ENCODE peak calls at places on chromosomes 5 and 9, in ten cellular contexts. A, C, I, R, T, V, Z, X, O and Y are unnamed samples.

GRCh38 chr9:126673689-126674364 is 60.1 kb downstream of the LMX1B start:
- DNase-seq in A (no peak), C (no peak), I (no peak), R (no peak), T (no peak), V (no peak), Z (no peak), X (no peak), O (no peak), Y (no peak)

GRCh38 chr9:98929096-98929495 is 14.6 kb upstream of the COL15A1 start:
- DNase-seq in A (no peak), C (no peak), I (no peak), R (no peak), T (no peak), V (no peak), Z (no peak), X (no peak), O (no peak), Y (no peak)

GRCh38 chr5:39283231-39283818 is 64.0 kb upstream of the FYB1 start:
- DNase-seq in A (no peak), C (peak), I (peak), R (peak), T (no peak), V (peak), Z (no peak), X (peak), O (peak), Y (no peak)

GRCh38 chr9:87748895-87749294 is 23.0 kb downstream of the CTSL start:
- DNase-seq in A (no peak), C (no peak), I (no peak), R (no peak), T (no peak), V (no peak), Z (no peak), X (no peak), O (no peak), Y (no peak)

GRCh38 chr5:111367081-111367480 is 142.9 kb downstream of the CAMK4 start:
- DNase-seq in A (no peak), C (no peak), I (no peak), R (no peak), T (no peak), V (no peak), Z (no peak), X (no peak), O (no peak), Y (no peak)

GRCh38 chr5:178797546-178798105 is 62.1 kb upstream of the ZNF354B start:
- DNase-seq in A (peak), C (no peak), I (no peak), R (no peak), T (no peak), V (no peak), Z (no peak), X (no peak), O (no peak), Y (no peak)

GRCh38 chr5:132830436-132831094 is at the start of gene SHROOM1:
- DNase-seq in A (peak), C (peak), I (no peak), R (no peak), T (peak), V (peak), Z (peak), X (no peak), O (peak), Y (no peak)

GRCh38 chr5:103464801-103465484 is 97.6 kb downstream of the NUDT12 start:
- DNase-seq in A (no peak), C (no peak), I (no peak), R (no peak), T (no peak), V (no peak), Z (no peak), X (no peak), O (no peak), Y (no peak)

GRCh38 chr9:79583957-79584654 is 12.3 kb downstream of the TLE4 start:
- DNase-seq in A (peak), C (peak), I (peak), R (no peak), T (no peak), V (peak), Z (peak), X (no peak), O (no peak), Y (peak)

GRCh38 chr5:81093536-81094196 is 133.5 kb downstream of the RASGRF2 start:
- DNase-seq in A (no peak), C (no peak), I (no peak), R (no peak), T (no peak), V (no peak), Z (no peak), X (peak), O (no peak), Y (no peak)

GRCh38 chr9:26175264-26175663 is 497.0 kb upstream of the TUSC1 start:
- DNase-seq in A (no peak), C (no peak), I (no peak), R (no peak), T (no peak), V (no peak), Z (no peak), X (no peak), O (peak), Y (no peak)

GRCh38 chr5:173775692-173776135 is 112.4 kb upstream of the CPEB4 start:
- DNase-seq in A (no peak), C (no peak), I (peak), R (no peak), T (no peak), V (no peak), Z (no peak), X (peak), O (no peak), Y (no peak)

GRCh38 chr5:124630767-124631704 is 115.4 kb downstream of the ZNF608 start:
- DNase-seq in A (no peak), C (no peak), I (no peak), R (no peak), T (no peak), V (no peak), Z (no peak), X (no peak), O (peak), Y (no peak)

GRCh38 chr5:61953913-61954312 is 352.1 kb upstream of the KIF2A start:
- DNase-seq in A (no peak), C (no peak), I (no peak), R (no peak), T (no peak), V (no peak), Z (no peak), X (no peak), O (no peak), Y (no peak)

GRCh38 chr5:163760498-163760897 is 255.1 kb downstream of the MAT2B start:
- DNase-seq in A (no peak), C (no peak), I (no peak), R (no peak), T (no peak), V (no peak), Z (no peak), X (no peak), O (peak), Y (no peak)

GRCh38 chr9:124180557-124180956 is 77.2 kb upstream of the NEK6 start:
- DNase-seq in A (peak), C (no peak), I (no peak), R (no peak), T (peak), V (peak), Z (peak), X (no peak), O (no peak), Y (no peak)

GRCh38 chr5:20028506-20028905 is 40.5 kb upstream of the CDH18 start:
- DNase-seq in A (no peak), C (no peak), I (no peak), R (no peak), T (no peak), V (no peak), Z (no peak), X (no peak), O (no peak), Y (no peak)

GRCh38 chr5:38445374-38446028 is 110.9 kb downstream of the LIFR start:
- DNase-seq in A (peak), C (no peak), I (no peak), R (no peak), T (no peak), V (no peak), Z (peak), X (no peak), O (no peak), Y (no peak)

GRCh38 chr5:34804913-34805312 is 34.1 kb upstream of the TTC23L start:
- DNase-seq in A (no peak), C (no peak), I (no peak), R (no peak), T (no peak), V (no peak), Z (no peak), X (no peak), O (no peak), Y (no peak)

GRCh38 chr9:136185596-136185995 is 19.3 kb downstream of the LHX3 start:
- DNase-seq in A (no peak), C (no peak), I (no peak), R (no peak), T (no peak), V (no peak), Z (no peak), X (no peak), O (no peak), Y (no peak)

GRCh38 chr5:126497506-126497905 is 74.3 kb downstream of the GRAMD2B start:
- DNase-seq in A (no peak), C (no peak), I (no peak), R (no peak), T (no peak), V (peak), Z (no peak), X (no peak), O (no peak), Y (no peak)

GRCh38 chr5:91281409-91281808 is 101.7 kb downstream of the ARRDC3 start:
- DNase-seq in A (no peak), C (no peak), I (no peak), R (no peak), T (no peak), V (no peak), Z (no peak), X (no peak), O (peak), Y (no peak)

GRCh38 chr9:4832786-4833579 is 40.2 kb downstream of the RCL1 start:
- DNase-seq in A (no peak), C (no peak), I (no peak), R (no peak), T (no peak), V (no peak), Z (no peak), X (no peak), O (peak), Y (no peak)

GRCh38 chr5:34047147-34047546 is 4.1 kb upstream of the C1QTNF3 start:
- DNase-seq in A (no peak), C (no peak), I (no peak), R (no peak), T (no peak), V (no peak), Z (no peak), X (no peak), O (no peak), Y (no peak)

GRCh38 chr9:91047993-91048607 is 246.5 kb downstream of the SYK start:
- DNase-seq in A (no peak), C (no peak), I (no peak), R (no peak), T (no peak), V (no peak), Z (no peak), X (no peak), O (peak), Y (peak)

GRCh38 chr9:132647806-132648205 is 22.0 kb downstream of the DDX31 start:
- DNase-seq in A (no peak), C (no peak), I (no peak), R (no peak), T (no peak), V (no peak), Z (no peak), X (no peak), O (peak), Y (no peak)

GRCh38 chr5:142926549-142926948 is 156.4 kb downstream of the ARHGAP26 start:
- DNase-seq in A (no peak), C (peak), I (no peak), R (no peak), T (no peak), V (no peak), Z (no peak), X (no peak), O (no peak), Y (no peak)

GRCh38 chr5:171312129-171312819 is 3.2 kb downstream of the TLX3 start:
- DNase-seq in A (peak), C (no peak), I (no peak), R (no peak), T (no peak), V (no peak), Z (no peak), X (no peak), O (no peak), Y (no peak)

GRCh38 chr5:145834917-145835838 is at the start of gene PRELID2:
- DNase-seq in A (peak), C (peak), I (peak), R (peak), T (peak), V (peak), Z (peak), X (no peak), O (peak), Y (peak)

GRCh38 chr5:149887622-149888183 is 56.9 kb downstream of the PDE6A start:
- DNase-seq in A (no peak), C (no peak), I (no peak), R (no peak), T (no peak), V (no peak), Z (no peak), X (no peak), O (no peak), Y (no peak)

GRCh38 chr9:96305171-96305570 is 3.2 kb upstream of the HSD17B3 start:
- DNase-seq in A (no peak), C (no peak), I (no peak), R (no peak), T (no peak), V (no peak), Z (no peak), X (no peak), O (no peak), Y (no peak)

GRCh38 chr5:139698461-139699146 is 50.5 kb downstream of the CXXC5 start:
- DNase-seq in A (peak), C (peak), I (no peak), R (peak), T (peak), V (peak), Z (peak), X (peak), O (peak), Y (peak)

GRCh38 chr9:31839273-31839672 is 545.2 kb upstream of the ACO1 start:
- DNase-seq in A (no peak), C (no peak), I (no peak), R (no peak), T (no peak), V (peak), Z (no peak), X (peak), O (no peak), Y (no peak)

GRCh38 chr5:126830061-126830460 is 53.1 kb downstream of the LMNB1 start:
- DNase-seq in A (no peak), C (no peak), I (no peak), R (no peak), T (no peak), V (no peak), Z (no peak), X (no peak), O (no peak), Y (no peak)

GRCh38 chr5:84376346-84376745 is 8.3 kb downstream of the EDIL3 start:
- DNase-seq in A (no peak), C (no peak), I (no peak), R (no peak), T (no peak), V (no peak), Z (no peak), X (no peak), O (no peak), Y (no peak)

GRCh38 chr9:121503443-121503842 is 3.8 kb upstream of the GGTA1 start:
- DNase-seq in A (no peak), C (no peak), I (peak), R (no peak), T (no peak), V (no peak), Z (peak), X (no peak), O (peak), Y (no peak)

GRCh38 chr5:53262348-53262970 is 152.9 kb upstream of the MOCS2 start:
- DNase-seq in A (no peak), C (no peak), I (no peak), R (no peak), T (peak), V (peak), Z (no peak), X (peak), O (peak), Y (no peak)

GRCh38 chr9:89592963-89593775 is 11.6 kb upstream of the GADD45G start:
- DNase-seq in A (no peak), C (no peak), I (no peak), R (peak), T (no peak), V (no peak), Z (no peak), X (no peak), O (no peak), Y (no peak)

GRCh38 chr9:135394699-135395645 is 84.6 kb upstream of the PPP1R26 start:
- DNase-seq in A (no peak), C (no peak), I (no peak), R (no peak), T (no peak), V (peak), Z (no peak), X (no peak), O (no peak), Y (no peak)